ENCODE peak calls at places on chromosomes 13 and 19, in six cellular contexts. Z, N, Q, I, C and W are unnamed samples.

GRCh38 chr13:67043901-67044300 is 186.2 kb downstream of the PCDH9 start:
- DNase-seq in Z (no peak), N (no peak), Q (no peak), I (no peak), C (no peak), W (no peak)

GRCh38 chr19:5987077-5987818 is 9.3 kb upstream of the RANBP3 start:
- DNase-seq in Z (peak), N (peak), Q (no peak), I (peak), C (peak), W (no peak)

GRCh38 chr13:77225946-77226345 is 100.9 kb downstream of the MYCBP2 start:
- DNase-seq in Z (no peak), N (no peak), Q (no peak), I (no peak), C (no peak), W (no peak)

GRCh38 chr13:42747399-42747873 is 33.9 kb upstream of the FAM216B start:
- DNase-seq in Z (peak), N (no peak), Q (no peak), I (peak), C (no peak), W (peak)

GRCh38 chr13:81326913-81327312 is 986.0 kb upstream of the SPRY2 start:
- DNase-seq in Z (no peak), N (no peak), Q (no peak), I (no peak), C (no peak), W (no peak)

GRCh38 chr13:23963184-23963931 is 66.1 kb upstream of the C1QTNF9B start:
- DNase-seq in Z (no peak), N (no peak), Q (no peak), I (no peak), C (no peak), W (no peak)

GRCh38 chr19:47124937-47125668 is 5.5 kb upstream of the SAE1 start:
- DNase-seq in Z (no peak), N (no peak), Q (no peak), I (peak), C (peak), W (no peak)

GRCh38 chr19:17711851-17712250 is 7.4 kb upstream of the MAP1S start:
- DNase-seq in Z (no peak), N (no peak), Q (no peak), I (no peak), C (no peak), W (no peak)

GRCh38 chr13:68176486-68176885 is 946.4 kb upstream of the PCDH9 start:
- DNase-seq in Z (peak), N (no peak), Q (no peak), I (no peak), C (no peak), W (no peak)

GRCh38 chr19:16376241-16376640 is 51.6 kb downstream of the KLF2 start:
- DNase-seq in Z (no peak), N (no peak), Q (no peak), I (no peak), C (no peak), W (no peak)

GRCh38 chr19:2320939-2321338 is 7.4 kb downstream of the LSM7 start:
- DNase-seq in Z (no peak), N (no peak), Q (no peak), I (no peak), C (no peak), W (no peak)

GRCh38 chr13:47845981-47846380 is 155.1 kb downstream of the SUCLA2 start:
- DNase-seq in Z (no peak), N (no peak), Q (no peak), I (no peak), C (no peak), W (no peak)

GRCh38 chr19:3059653-3060052 is 2.6 kb downstream of the TLE5 start:
- DNase-seq in Z (no peak), N (no peak), Q (no peak), I (no peak), C (no peak), W (no peak)

GRCh38 chr19:8028951-8029491 is 23.5 kb upstream of the CCL25 start:
- DNase-seq in Z (no peak), N (no peak), Q (no peak), I (no peak), C (peak), W (no peak)

GRCh38 chr19:17775245-17775927 is 19.6 kb upstream of the B3GNT3 start:
- DNase-seq in Z (no peak), N (peak), Q (no peak), I (peak), C (peak), W (no peak)

GRCh38 chr19:47601180-47601904 is 7.6 kb upstream of the BICRA start:
- DNase-seq in Z (no peak), N (no peak), Q (no peak), I (peak), C (no peak), W (no peak)

GRCh38 chr19:4233282-4233853 is 4.0 kb downstream of the EBI3 start:
- DNase-seq in Z (no peak), N (peak), Q (no peak), I (peak), C (peak), W (no peak)

GRCh38 chr19:33488826-33489225 is 32.8 kb downstream of the PEPD start:
- DNase-seq in Z (no peak), N (no peak), Q (no peak), I (no peak), C (no peak), W (no peak)

GRCh38 chr13:102325321-102325720 is 76.5 kb downstream of the FGF14 start:
- DNase-seq in Z (no peak), N (no peak), Q (no peak), I (no peak), C (no peak), W (no peak)

GRCh38 chr13:26971990-26972888 is 199.4 kb downstream of the USP12 start:
- DNase-seq in Z (no peak), N (no peak), Q (no peak), I (peak), C (peak), W (peak)

GRCh38 chr13:94617389-94618000 is 15.8 kb downstream of the GPR180 start:
- DNase-seq in Z (no peak), N (no peak), Q (no peak), I (peak), C (peak), W (no peak)

GRCh38 chr13:101552797-101553196 is 100.3 kb downstream of the ITGBL1 start:
- DNase-seq in Z (no peak), N (no peak), Q (no peak), I (no peak), C (no peak), W (no peak)

GRCh38 chr19:728011-728410 is 19.3 kb downstream of the PALM start:
- DNase-seq in Z (no peak), N (no peak), Q (no peak), I (no peak), C (no peak), W (no peak)

GRCh38 chr13:67642638-67643037 is 412.5 kb upstream of the PCDH9 start:
- DNase-seq in Z (no peak), N (no peak), Q (no peak), I (no peak), C (no peak), W (no peak)

GRCh38 chr19:10289167-10289835 is 451 bp upstream of the ICAM5 start:
- DNase-seq in Z (no peak), N (no peak), Q (no peak), I (no peak), C (peak), W (peak)

GRCh38 chr13:25118371-25118770 is 22.4 kb downstream of the PABPC3 start:
- DNase-seq in Z (no peak), N (no peak), Q (no peak), I (no peak), C (no peak), W (no peak)

GRCh38 chr19:1492474-1493006 is 1.6 kb downstream of the REEP6 start:
- DNase-seq in Z (no peak), N (no peak), Q (no peak), I (peak), C (no peak), W (no peak)

GRCh38 chr19:43527860-43528622 is 1.0 kb upstream of the ETHE1 start:
- DNase-seq in Z (no peak), N (peak), Q (peak), I (no peak), C (no peak), W (peak)

GRCh38 chr13:51937320-51938290 is 73.6 kb downstream of the ATP7B start:
- DNase-seq in Z (no peak), N (no peak), Q (no peak), I (no peak), C (no peak), W (no peak)

GRCh38 chr13:51938454-51938853 is 72.8 kb downstream of the ATP7B start:
- DNase-seq in Z (no peak), N (no peak), Q (no peak), I (no peak), C (no peak), W (no peak)

GRCh38 chr13:51933466-51934058 is 71.8 kb downstream of the CCDC70 start:
- DNase-seq in Z (no peak), N (no peak), Q (no peak), I (no peak), C (no peak), W (no peak)

GRCh38 chr13:51934461-51935087 is 72.8 kb downstream of the CCDC70 start:
- DNase-seq in Z (no peak), N (no peak), Q (no peak), I (no peak), C (no peak), W (no peak)

DNA sequence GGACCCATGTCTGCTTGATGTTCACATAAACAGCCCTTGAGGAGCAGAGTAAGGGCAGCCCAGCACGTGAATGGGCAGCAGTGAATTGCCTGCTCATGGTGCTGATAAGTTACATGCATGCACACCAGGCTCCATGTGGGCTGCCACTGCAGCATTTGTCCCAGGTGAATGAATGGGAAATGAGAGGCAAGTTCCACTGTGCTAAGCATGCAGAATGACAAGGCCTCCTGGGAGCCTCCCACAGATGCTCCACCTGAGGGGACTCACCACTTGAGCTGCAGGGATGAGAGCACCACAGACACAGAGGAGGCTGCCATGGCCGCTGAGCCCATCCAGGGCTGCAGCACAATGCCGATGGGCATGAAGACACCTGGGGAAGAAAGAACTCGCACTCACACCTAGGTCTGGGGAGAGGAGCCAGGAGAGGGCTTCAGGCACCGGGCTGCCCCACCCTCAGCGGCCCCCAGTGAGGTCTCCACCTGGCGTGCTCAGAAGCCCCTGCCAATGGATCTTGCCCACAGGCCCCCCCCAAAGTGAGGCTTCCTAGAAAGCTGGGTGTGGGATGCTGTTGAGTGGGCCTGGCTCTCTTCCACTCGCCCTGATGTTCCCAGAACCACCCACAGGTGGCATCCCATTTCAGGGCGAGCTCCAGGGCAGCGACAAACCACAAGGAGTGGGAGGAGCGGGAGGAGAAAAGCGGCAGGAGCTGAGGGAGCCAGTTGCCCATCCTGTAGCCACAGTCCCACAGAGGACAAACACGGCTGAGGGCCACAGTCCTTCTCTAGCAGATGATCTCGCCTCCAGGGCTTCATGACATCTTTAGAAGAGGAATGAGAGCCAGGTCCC is 73.8 kb downstream of the CCDC70 start:
- DNase-seq in Z (no peak), N (no peak), Q (no peak), I (peak), C (peak), W (no peak)
- TF ChIP-seq CTCF in Z (peak), N (no peak), Q (peak), I (no peak), C (peak), W (peak)

GRCh38 chr19:35075202-35076025 is 33.9 kb downstream of the HPN start:
- DNase-seq in Z (no peak), N (no peak), Q (no peak), I (no peak), C (no peak), W (no peak)

GRCh38 chr19:35077411-35078223 is 36.1 kb downstream of the HPN start:
- DNase-seq in Z (no peak), N (no peak), Q (no peak), I (no peak), C (no peak), W (no peak)

GRCh38 chr19:35076026-35076370 is 34.5 kb downstream of the HPN start:
- DNase-seq in Z (no peak), N (no peak), Q (no peak), I (no peak), C (no peak), W (no peak)

GRCh38 chr19:35074426-35075201 is 33.1 kb downstream of the HPN start:
- DNase-seq in Z (no peak), N (no peak), Q (no peak), I (no peak), C (no peak), W (no peak)

DNA sequence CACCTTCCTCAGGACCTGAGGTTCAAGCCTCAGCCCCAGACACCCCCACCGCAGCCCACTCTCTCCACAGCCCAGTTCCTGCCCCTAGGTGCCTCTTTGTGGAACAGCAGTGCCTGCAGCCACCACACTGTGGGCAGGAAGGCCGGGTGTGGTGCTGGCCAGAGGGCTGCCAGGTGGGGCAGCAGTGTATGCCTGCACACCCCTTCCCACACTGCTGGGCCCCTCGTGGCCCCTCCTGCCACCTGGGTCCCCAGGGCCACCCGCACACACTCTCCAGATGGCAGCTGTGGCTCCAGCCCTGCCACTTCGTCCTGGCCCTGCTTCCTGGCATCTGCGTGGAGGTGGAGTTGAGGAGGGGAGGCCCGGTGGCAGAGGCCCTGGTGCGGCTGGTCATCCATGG is 35.1 kb downstream of the HPN start:
- DNase-seq in Z (no peak), N (no peak), Q (no peak), I (no peak), C (no peak), W (no peak)
- TF ChIP-seq CTCF in Z (no peak), N (no peak), Q (no peak), I (no peak), C (no peak), W (no peak)

GRCh38 chr13:99198630-99199029 is 2.0 kb upstream of the UBAC2 start:
- DNase-seq in Z (no peak), N (no peak), Q (no peak), I (no peak), C (no peak), W (peak)

GRCh38 chr13:99199541-99200432 is 867 bp upstream of the UBAC2 start:
- DNase-seq in Z (no peak), N (no peak), Q (no peak), I (no peak), C (peak), W (no peak)

GRCh38 chr13:99197257-99197651 is 3.4 kb upstream of the UBAC2 start:
- DNase-seq in Z (no peak), N (no peak), Q (no peak), I (no peak), C (no peak), W (no peak)

GRCh38 chr13:99203601-99204579 is 3.2 kb downstream of the UBAC2 start:
- DNase-seq in Z (no peak), N (no peak), Q (no peak), I (no peak), C (no peak), W (no peak)

GRCh38 chr13:99200433-99201167 is at the start of gene UBAC2:
- DNase-seq in Z (peak), N (peak), Q (peak), I (peak), C (peak), W (peak)
- TF ChIP-seq CTCF in Z (no peak), N (no peak), Q (no peak), I (no peak), C (no peak), W (no peak)

GRCh38 chr13:106919093-106919492 is 351.2 kb upstream of the ARGLU1 start:
- DNase-seq in Z (no peak), N (no peak), Q (no peak), I (no peak), C (no peak), W (no peak)

GRCh38 chr13:106917024-106917491 is 349.1 kb upstream of the ARGLU1 start:
- DNase-seq in Z (no peak), N (no peak), Q (no peak), I (no peak), C (no peak), W (no peak)

GRCh38 chr13:106919638-106920037 is 351.7 kb upstream of the ARGLU1 start:
- DNase-seq in Z (no peak), N (no peak), Q (peak), I (no peak), C (no peak), W (no peak)

GRCh38 chr13:106917673-106918652 is 350.0 kb upstream of the ARGLU1 start:
- DNase-seq in Z (no peak), N (peak), Q (peak), I (peak), C (peak), W (peak)

DNA sequence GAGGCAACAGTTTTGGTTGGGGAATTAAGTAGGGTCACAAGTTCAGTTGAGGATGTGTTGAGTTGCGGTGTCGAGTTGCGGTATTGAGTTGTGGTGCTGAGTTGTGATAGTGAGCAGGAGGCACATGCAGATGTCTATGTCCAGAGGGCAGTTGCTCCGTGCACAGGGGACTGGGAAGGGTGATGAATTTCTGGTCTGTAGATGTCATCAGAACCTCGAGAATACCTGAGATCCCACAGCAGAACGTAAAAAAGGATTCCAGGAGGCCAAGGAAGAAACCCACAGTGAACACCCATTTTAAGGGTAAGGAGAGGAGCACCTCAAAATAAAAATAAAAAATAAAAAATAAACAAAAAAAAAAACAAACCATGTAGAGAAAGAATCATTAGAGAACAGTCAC is 354.4 kb upstream of the ARGLU1 start:
- DNase-seq in Z (no peak), N (no peak), Q (no peak), I (no peak), C (peak), W (no peak)
- TF ChIP-seq CTCF in Z (no peak), N (no peak), Q (no peak), I (no peak), C (no peak), W (no peak)

DNA sequence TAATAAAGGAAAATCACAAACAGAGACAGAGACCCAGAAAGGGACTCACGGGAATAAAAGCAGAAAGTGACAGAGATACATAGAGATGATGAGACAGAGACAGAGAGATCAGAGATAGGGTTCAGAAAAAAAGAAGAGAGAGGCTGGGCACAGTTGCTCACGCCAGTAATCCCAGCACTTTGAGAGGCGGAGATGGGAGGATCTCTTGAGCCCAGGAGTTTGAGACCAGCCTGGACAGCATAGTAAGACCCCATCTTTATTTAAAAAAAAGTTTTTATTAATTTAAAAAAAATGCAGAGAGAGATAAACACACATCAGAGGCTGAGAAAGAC is 19.4 kb upstream of the FOSB start:
- DNase-seq in Z (no peak), N (no peak), Q (no peak), I (no peak), C (no peak), W (no peak)
- TF ChIP-seq CTCF in Z (no peak), N (no peak), Q (no peak), I (no peak), C (no peak), W (no peak)